ENCODE peak calls at places on chromosomes 1 and 21, in seven cellular contexts. One of them, this sample, is unnamed.

GRCh38 chr1:77018386-77019156 is 151.3 kb downstream of the ST6GALNAC5 start:
- DNase-seq in AG09309: no peak
- DNase-seq in left ventricle myocardium inferior: no peak
- DNase-seq in endodermal cell: peak; percentile 59
- DNase-seq in AG10803: no peak
- DNase-seq in NCI-H1436: no peak
- DNase-seq in cerebellar cortex: no peak
- DNase-seq in this sample: no peak

GRCh38 chr21:44888581-44889550 is 15.4 kb upstream of the PTTG1IP start:
- DNase-seq in left ventricle myocardium inferior: peak; percentile 13
- DNase-seq in endodermal cell: no peak
- DNase-seq in AG10803: no peak
- DNase-seq in cerebellar cortex: no peak
- DNase-seq in AG09309: no peak
- DNase-seq in NCI-H1436: no peak
- DNase-seq in this sample: no peak

GRCh38 chr1:65049941-65050713 is 83.8 kb upstream of the JAK1 start:
- DNase-seq in AG09309: no peak
- DNase-seq in endodermal cell: no peak
- DNase-seq in AG10803: no peak
- DNase-seq in cerebellar cortex: no peak
- DNase-seq in NCI-H1436: no peak
- DNase-seq in left ventricle myocardium inferior: no peak
- DNase-seq in this sample: no peak

GRCh38 chr21:35873441-35873840 is 186.9 kb downstream of the SETD4 start:
- DNase-seq in cerebellar cortex: no peak
- DNase-seq in AG10803: peak; percentile 8
- DNase-seq in endodermal cell: no peak
- DNase-seq in AG09309: no peak
- DNase-seq in NCI-H1436: no peak
- DNase-seq in left ventricle myocardium inferior: no peak
- DNase-seq in this sample: no peak

GRCh38 chr1:205580923-205581180 is 51.0 kb downstream of the ELK4 start:
- DNase-seq in cerebellar cortex: no peak
- DNase-seq in left ventricle myocardium inferior: no peak
- DNase-seq in AG10803: no peak
- DNase-seq in endodermal cell: peak; percentile 38
- DNase-seq in AG09309: no peak
- DNase-seq in NCI-H1436: no peak
- DNase-seq in this sample: no peak

GRCh38 chr1:164263540-164263939 is 295.4 kb upstream of the PBX1 start:
- DNase-seq in AG09309: no peak
- DNase-seq in left ventricle myocardium inferior: no peak
- DNase-seq in NCI-H1436: no peak
- DNase-seq in AG10803: no peak
- DNase-seq in cerebellar cortex: no peak
- DNase-seq in endodermal cell: no peak
- DNase-seq in this sample: no peak

GRCh38 chr1:31798433-31799195 is 17.2 kb downstream of the SPOCD1 start:
- DNase-seq in AG09309: peak; percentile 71
- DNase-seq in AG10803: peak; percentile 84
- DNase-seq in endodermal cell: no peak
- DNase-seq in cerebellar cortex: peak; percentile 29
- DNase-seq in NCI-H1436: no peak
- DNase-seq in left ventricle myocardium inferior: no peak
- DNase-seq in this sample: peak; percentile 51

GRCh38 chr1:59672851-59673574 is 141.7 kb upstream of the HOOK1 start:
- DNase-seq in cerebellar cortex: no peak
- DNase-seq in AG10803: peak; percentile 71
- DNase-seq in NCI-H1436: no peak
- DNase-seq in left ventricle myocardium inferior: no peak
- DNase-seq in AG09309: no peak
- DNase-seq in endodermal cell: peak; percentile 61
- DNase-seq in this sample: no peak

GRCh38 chr1:108503062-108503740 is 53.1 kb downstream of the NBPF6 start:
- DNase-seq in NCI-H1436: no peak
- DNase-seq in left ventricle myocardium inferior: no peak
- DNase-seq in AG09309: peak; percentile 55
- DNase-seq in cerebellar cortex: peak; percentile 26
- DNase-seq in endodermal cell: peak; percentile 73
- DNase-seq in AG10803: peak; percentile 96
- DNase-seq in this sample: no peak

GRCh38 chr1:55081188-55081904 is 42.0 kb downstream of the PCSK9 start:
- DNase-seq in NCI-H1436: no peak
- DNase-seq in endodermal cell: peak; percentile 50
- DNase-seq in AG09309: no peak
- DNase-seq in cerebellar cortex: no peak
- DNase-seq in left ventricle myocardium inferior: no peak
- DNase-seq in AG10803: peak; percentile 70
- DNase-seq in this sample: no peak

GRCh38 chr1:53378932-53379661 is 51.2 kb upstream of the LRP8 start:
- DNase-seq in endodermal cell: no peak
- DNase-seq in cerebellar cortex: no peak
- DNase-seq in AG09309: no peak
- DNase-seq in AG10803: no peak
- DNase-seq in NCI-H1436: no peak
- DNase-seq in left ventricle myocardium inferior: no peak
- DNase-seq in this sample: peak; percentile 24

GRCh38 chr1:9316080-9316444 is 23.4 kb downstream of the SPSB1 start:
- DNase-seq in AG10803: no peak
- DNase-seq in NCI-H1436: no peak
- DNase-seq in left ventricle myocardium inferior: no peak
- DNase-seq in cerebellar cortex: no peak
- DNase-seq in endodermal cell: no peak
- DNase-seq in AG09309: no peak
- DNase-seq in this sample: no peak

GRCh38 chr1:162060314-162060713 is 9.2 kb upstream of the NOS1AP start:
- DNase-seq in cerebellar cortex: no peak
- DNase-seq in left ventricle myocardium inferior: no peak
- DNase-seq in NCI-H1436: no peak
- DNase-seq in AG10803: no peak
- DNase-seq in AG09309: no peak
- DNase-seq in endodermal cell: no peak
- DNase-seq in this sample: no peak

GRCh38 chr1:7535934-7536878 is 234.9 kb upstream of the VAMP3 start:
- DNase-seq in cerebellar cortex: no peak
- DNase-seq in NCI-H1436: no peak
- DNase-seq in left ventricle myocardium inferior: peak; percentile 3
- DNase-seq in endodermal cell: peak; percentile 80
- DNase-seq in AG09309: no peak
- DNase-seq in AG10803: no peak
- DNase-seq in this sample: no peak

GRCh38 chr1:19273106-19273843 is 15.3 kb downstream of the AKR7A3 start:
- DNase-seq in cerebellar cortex: no peak
- DNase-seq in NCI-H1436: no peak
- DNase-seq in left ventricle myocardium inferior: no peak
- DNase-seq in AG10803: no peak
- DNase-seq in AG09309: no peak
- DNase-seq in endodermal cell: no peak
- DNase-seq in this sample: no peak

GRCh38 chr1:26038904-26039303 is 7.0 kb downstream of the SLC30A2 start:
- DNase-seq in endodermal cell: no peak
- DNase-seq in NCI-H1436: no peak
- DNase-seq in left ventricle myocardium inferior: no peak
- DNase-seq in AG09309: no peak
- DNase-seq in AG10803: no peak
- DNase-seq in cerebellar cortex: peak; percentile 19
- DNase-seq in this sample: no peak

GRCh38 chr1:54118704-54119103 is 34.1 kb downstream of the CDCP2 start:
- DNase-seq in left ventricle myocardium inferior: no peak
- DNase-seq in AG10803: peak; percentile 70
- DNase-seq in endodermal cell: no peak
- DNase-seq in cerebellar cortex: no peak
- DNase-seq in NCI-H1436: no peak
- DNase-seq in AG09309: no peak
- DNase-seq in this sample: no peak

GRCh38 chr1:92902406-92902744 is 58.9 kb downstream of the DIPK1A start:
- DNase-seq in AG10803: no peak
- DNase-seq in cerebellar cortex: no peak
- DNase-seq in left ventricle myocardium inferior: no peak
- DNase-seq in AG09309: no peak
- DNase-seq in endodermal cell: peak; percentile 47
- DNase-seq in NCI-H1436: no peak
- DNase-seq in this sample: no peak

GRCh38 chr1:248850536-248851251 is 8.2 kb downstream of the ZNF692 start:
- DNase-seq in NCI-H1436: no peak
- DNase-seq in endodermal cell: peak; percentile 44
- DNase-seq in left ventricle myocardium inferior: no peak
- DNase-seq in cerebellar cortex: no peak
- DNase-seq in AG10803: no peak
- DNase-seq in AG09309: no peak
- DNase-seq in this sample: no peak

This sample was measured in sigmoid colon.